ENCODE peak calls at places on chromosomes 16 and 17, in six cellular contexts. A is RWPE1, P is psoas muscle, C is transverse colon, Y is lower lobe of right lung, W is IMR-90. V is an unnamed sample.

GRCh38 chr17:7572588-7573323 is 6.7 kb upstream of the CD68 start:
- DNase-seq in A (peak), P (peak), C (peak), Y (peak), W (peak), V (peak)

GRCh38 chr16:56013962-56014552 is 138.9 kb upstream of the CES5A start:
- DNase-seq in A (peak), P (peak), C (peak), Y (peak), W (peak), V (peak)

GRCh38 chr17:9290226-9290613 is 268.9 kb downstream of the NTN1 start:
- DNase-seq in A (no peak), P (no peak), C (no peak), Y (no peak), W (no peak), V (no peak)

GRCh38 chr17:43611230-43611969 is 50.3 kb downstream of the MEOX1 start:
- DNase-seq in A (no peak), P (no peak), C (no peak), Y (no peak), W (no peak), V (no peak)

GRCh38 chr16:29808219-29808900 is 2.0 kb downstream of the MAZ start:
- DNase-seq in A (no peak), P (peak), C (no peak), Y (no peak), W (no peak), V (peak)

GRCh38 chr16:18958621-18959578 is 24.8 kb upstream of the TMC7 start:
- DNase-seq in A (peak), P (no peak), C (no peak), Y (no peak), W (peak), V (no peak)

GRCh38 chr16:52929478-52929877 is 123.2 kb downstream of the CHD9NB start:
- DNase-seq in A (no peak), P (no peak), C (no peak), Y (no peak), W (no peak), V (no peak)

GRCh38 chr16:89828199-89828869 is at the start of gene SPIRE2:
- DNase-seq in A (peak), P (peak), C (peak), Y (peak), W (peak), V (peak)

GRCh38 chr17:20035501-20035900 is 26.3 kb downstream of the SPECC1 start:
- DNase-seq in A (no peak), P (no peak), C (no peak), Y (no peak), W (no peak), V (no peak)

GRCh38 chr16:71542377-71542776 is 16.2 kb downstream of the CHST4 start:
- DNase-seq in A (peak), P (no peak), C (peak), Y (peak), W (peak), V (no peak)

GRCh38 chr17:82232322-82232785 is 3.5 kb downstream of the SLC16A3 start:
- DNase-seq in A (no peak), P (no peak), C (no peak), Y (no peak), W (no peak), V (no peak)

GRCh38 chr17:73605444-73605843 is 38.8 kb downstream of the SDK2 start:
- DNase-seq in A (no peak), P (no peak), C (no peak), Y (no peak), W (no peak), V (no peak)

GRCh38 chr17:74454197-74455024 is 12.0 kb upstream of the CD300A start:
- DNase-seq in A (no peak), P (peak), C (peak), Y (peak), W (peak), V (peak)

GRCh38 chr17:65485388-65486299 is 75.8 kb downstream of the AXIN2 start:
- DNase-seq in A (no peak), P (no peak), C (no peak), Y (peak), W (no peak), V (peak)

GRCh38 chr17:29566473-29567361 is at the start of gene ABHD15:
- DNase-seq in A (peak), P (peak), C (peak), Y (peak), W (peak), V (peak)

GRCh38 chr16:6517321-6517720 is 815.3 kb upstream of the RBFOX1 start:
- DNase-seq in A (no peak), P (no peak), C (no peak), Y (no peak), W (no peak), V (no peak)

GRCh38 chr17:46943511-46944393 is 20.8 kb downstream of the GOSR2 start:
- DNase-seq in A (no peak), P (no peak), C (no peak), Y (no peak), W (peak), V (peak)

GRCh38 chr17:17988427-17988945 is 15.8 kb downstream of the DRC3 start:
- DNase-seq in A (no peak), P (no peak), C (no peak), Y (no peak), W (no peak), V (no peak)

GRCh38 chr17:35930211-35931065 is at the start of gene RDM1:
- DNase-seq in A (peak), P (peak), C (peak), Y (peak), W (peak), V (no peak)

GRCh38 chr16:30722443-30722842 is 23.5 kb downstream of the SRCAP start:
- DNase-seq in A (no peak), P (no peak), C (no peak), Y (no peak), W (no peak), V (no peak)

GRCh38 chr17:53118948-53119347 is 703.8 kb upstream of the KIF2B start:
- DNase-seq in A (no peak), P (no peak), C (no peak), Y (no peak), W (no peak), V (no peak)

GRCh38 chr17:65783845-65784334 is 222.4 kb upstream of the AXIN2 start:
- DNase-seq in A (peak), P (no peak), C (peak), Y (no peak), W (peak), V (no peak)

GRCh38 chr16:84194470-84195200 is 3.7 kb downstream of the ADAD2 start:
- DNase-seq in A (no peak), P (no peak), C (no peak), Y (no peak), W (no peak), V (no peak)

GRCh38 chr17:77995146-77995852 is 36.8 kb downstream of the TNRC6C start:
- DNase-seq in A (no peak), P (peak), C (no peak), Y (no peak), W (no peak), V (no peak)

GRCh38 chr17:2174471-2175293 is 119.8 kb downstream of the HIC1 start:
- DNase-seq in A (no peak), P (peak), C (peak), Y (peak), W (peak), V (no peak)

GRCh38 chr17:28188841-28189263 is 130.1 kb upstream of the TMEM97 start:
- DNase-seq in A (peak), P (no peak), C (no peak), Y (no peak), W (peak), V (no peak)

GRCh38 chr16:67542464-67542863 is 13.8 kb downstream of the RIPOR1 start:
- DNase-seq in A (peak), P (peak), C (peak), Y (peak), W (peak), V (no peak)

GRCh38 chr17:79203016-79203415 is 128.4 kb downstream of the ENGASE start:
- DNase-seq in A (no peak), P (no peak), C (no peak), Y (no peak), W (no peak), V (no peak)

GRCh38 chr16:51155199-51155607 is 4.1 kb upstream of the SALL1 start:
- DNase-seq in A (no peak), P (no peak), C (no peak), Y (no peak), W (no peak), V (no peak)

GRCh38 chr16:80198265-80198994 is 342.4 kb upstream of the DYNLRB2 start:
- DNase-seq in A (no peak), P (no peak), C (no peak), Y (no peak), W (peak), V (no peak)

GRCh38 chr17:7844292-7845154 is 10.3 kb upstream of the TMEM88 start:
- DNase-seq in A (peak), P (peak), C (peak), Y (peak), W (peak), V (peak)

GRCh38 chr17:2814499-2815341 is 18.5 kb downstream of the RAP1GAP2 start:
- DNase-seq in A (no peak), P (peak), C (peak), Y (peak), W (no peak), V (no peak)

GRCh38 chr17:47694018-47694817 is at the start of gene TBKBP1:
- DNase-seq in A (no peak), P (peak), C (peak), Y (peak), W (peak), V (no peak)

GRCh38 chr17:55420776-55421178 is 858 bp downstream of the MMD start:
- DNase-seq in A (peak), P (peak), C (peak), Y (peak), W (no peak), V (peak)

GRCh38 chr17:55421179-55421934 is at the start of gene MMD:
- DNase-seq in A (peak), P (peak), C (peak), Y (peak), W (no peak), V (no peak)

GRCh38 chr17:55418369-55419268 is 3.0 kb downstream of the MMD start:
- DNase-seq in A (no peak), P (no peak), C (no peak), Y (no peak), W (no peak), V (no peak)

GRCh38 chr17:55417411-55418268 is 4.0 kb downstream of the MMD start:
- DNase-seq in A (no peak), P (no peak), C (no peak), Y (no peak), W (no peak), V (no peak)

DNA sequence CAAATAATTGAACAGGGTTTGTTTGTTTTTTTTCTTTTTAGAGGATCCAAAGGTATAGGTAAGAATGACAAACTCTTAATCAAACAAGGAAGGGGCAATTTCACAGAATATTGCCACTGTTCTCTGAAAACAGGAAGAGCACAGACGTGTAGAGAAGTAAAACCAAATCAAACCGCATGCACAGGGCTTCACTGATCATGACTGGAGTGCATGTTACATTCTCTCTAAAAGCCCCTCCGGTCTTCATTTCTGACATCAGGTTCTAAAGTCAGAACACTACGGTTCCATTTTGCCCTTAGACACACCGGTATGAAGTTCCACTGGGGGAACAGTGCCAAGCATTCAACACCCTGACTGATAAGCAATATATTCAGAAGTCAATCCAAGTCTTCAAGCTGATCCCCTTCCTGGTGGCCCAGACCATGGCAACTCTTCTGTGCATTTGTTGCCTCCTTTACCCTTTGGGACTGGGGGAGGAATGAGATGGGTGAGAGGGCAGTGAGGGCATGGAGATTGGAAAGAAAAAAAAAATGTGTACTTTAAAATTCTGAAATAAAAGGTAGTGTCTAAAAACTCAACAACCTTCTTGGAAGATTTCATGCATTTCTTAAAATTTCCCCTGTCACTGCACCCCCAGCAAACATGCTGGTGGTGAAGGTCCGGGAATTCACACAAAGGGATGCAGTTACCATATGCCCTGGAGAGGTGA is 1.4 kb downstream of the MMD start:
- DNase-seq in A (no peak), P (no peak), C (no peak), Y (no peak), W (no peak), V (no peak)
- H3K27ac ChIP-seq in A (peak), P (peak), C (peak), Y (peak), W (peak), V (peak)

DNA sequence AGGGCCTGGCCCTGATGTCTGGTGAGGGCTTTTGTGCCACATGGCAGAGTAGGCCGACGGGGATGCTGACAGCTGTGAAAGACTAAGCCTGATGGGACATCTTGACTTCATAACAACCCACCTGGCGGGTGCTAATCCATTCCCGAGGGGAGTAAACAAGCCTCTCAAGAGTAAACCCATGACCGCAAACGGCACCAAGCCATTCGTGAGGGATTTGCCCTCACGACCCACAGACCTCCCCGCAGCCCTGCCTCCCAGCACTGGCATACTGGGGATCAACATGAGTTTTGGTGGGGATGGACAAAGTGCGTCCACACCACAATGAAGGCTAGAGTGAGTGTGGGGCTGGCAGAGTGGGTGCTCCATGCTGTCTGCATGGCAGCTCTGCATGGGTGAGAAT is 11.7 kb downstream of the RNF213 start:
- DNase-seq in A (no peak), P (no peak), C (no peak), Y (no peak), W (no peak), V (no peak)
- H3K27ac ChIP-seq in A (peak), P (no peak), C (no peak), Y (no peak), W (no peak), V (no peak)

GRCh38 chr17:68255151-68255550 is 7.3 kb downstream of the AMZ2 start:
- DNase-seq in A (no peak), P (no peak), C (no peak), Y (no peak), W (no peak), V (no peak)

GRCh38 chr17:68248199-68248825 is 469 bp downstream of the AMZ2 start:
- DNase-seq in A (peak), P (no peak), C (peak), Y (no peak), W (peak), V (peak)

GRCh38 chr17:68247445-68248198 is at the start of gene AMZ2:
- DNase-seq in A (peak), P (peak), C (peak), Y (peak), W (peak), V (peak)

GRCh38 chr17:68246271-68247028 is 1.4 kb upstream of the AMZ2 start:
- DNase-seq in A (no peak), P (no peak), C (no peak), Y (no peak), W (no peak), V (no peak)

GRCh38 chr17:68248886-68249872 is 1.3 kb downstream of the AMZ2 start:
- DNase-seq in A (no peak), P (no peak), C (no peak), Y (no peak), W (no peak), V (no peak)
- H3K27ac ChIP-seq in A (no peak), P (peak), C (peak), Y (peak), W (no peak), V (peak)

GRCh38 chr17:57533684-57534305 is 211.3 kb downstream of the CCDC182 start:
- DNase-seq in A (no peak), P (no peak), C (no peak), Y (no peak), W (no peak), V (no peak)
- H3K27ac ChIP-seq in A (no peak), P (no peak), C (no peak), Y (no peak), W (no peak), V (no peak)

GRCh38 chr16:85379041-85380001 is 233.8 kb upstream of the GSE1 start:
- DNase-seq in A (no peak), P (no peak), C (no peak), Y (no peak), W (no peak), V (no peak)
- H3K27ac ChIP-seq in A (peak), P (no peak), C (no peak), Y (peak), W (no peak), V (no peak)

GRCh38 chr16:75074920-75075687 is 41.5 kb downstream of the LDHD start:
- DNase-seq in A (no peak), P (peak), C (peak), Y (no peak), W (no peak), V (no peak)

GRCh38 chr16:75075688-75076268 is 40.8 kb downstream of the LDHD start:
- DNase-seq in A (no peak), P (no peak), C (no peak), Y (no peak), W (no peak), V (no peak)

GRCh38 chr16:75073551-75074414 is 42.8 kb downstream of the LDHD start:
- DNase-seq in A (no peak), P (no peak), C (no peak), Y (no peak), W (no peak), V (no peak)

GRCh38 chr16:75072239-75072947 is 44.2 kb downstream of the LDHD start:
- DNase-seq in A (no peak), P (no peak), C (no peak), Y (no peak), W (no peak), V (no peak)

DNA sequence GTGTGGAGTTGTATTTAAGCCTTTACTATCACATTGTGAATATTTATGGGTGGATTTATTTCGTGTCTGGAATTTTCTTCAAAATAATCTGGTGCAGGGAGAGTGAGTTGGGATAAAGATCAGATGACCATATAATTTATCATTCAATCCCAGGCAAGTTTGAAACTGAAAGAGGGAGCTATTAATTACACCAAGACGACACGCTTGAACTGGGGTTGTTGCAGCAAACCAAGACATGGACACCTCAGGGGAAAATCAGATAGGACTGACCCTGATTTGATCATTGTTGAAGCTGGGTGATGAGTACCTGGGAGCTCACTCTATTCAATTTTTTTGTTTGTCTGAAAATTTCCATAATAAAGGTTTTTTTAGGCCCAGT is 42.2 kb downstream of the LDHD start:
- DNase-seq in A (no peak), P (no peak), C (no peak), Y (no peak), W (no peak), V (no peak)
- H3K27ac ChIP-seq in A (no peak), P (peak), C (peak), Y (no peak), W (no peak), V (no peak)

DNA sequence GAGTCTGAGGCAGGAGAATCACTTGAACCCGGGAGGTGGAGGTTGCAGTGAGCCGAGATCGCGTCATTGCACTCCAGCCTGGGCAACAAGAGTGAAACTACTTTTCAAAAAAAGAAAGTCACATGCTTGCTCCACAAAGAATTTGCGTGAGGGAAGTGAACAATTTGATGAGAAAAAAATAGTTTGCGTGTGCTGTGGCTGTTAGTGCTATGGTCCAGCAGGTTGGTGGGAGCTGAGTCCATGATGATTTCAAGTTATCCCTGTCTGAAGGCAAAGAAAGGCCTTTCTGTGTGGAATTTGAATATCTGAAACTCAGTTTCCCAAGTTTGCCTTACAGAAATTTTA is 21.0 kb downstream of the PRCD start:
- DNase-seq in A (no peak), P (no peak), C (no peak), Y (no peak), W (no peak), V (no peak)
- H3K27ac ChIP-seq in A (peak), P (peak), C (peak), Y (peak), W (peak), V (no peak)

GRCh38 chr17:50347894-50348291 is 2.0 kb downstream of the XYLT2 start:
- DNase-seq in A (no peak), P (no peak), C (no peak), Y (no peak), W (no peak), V (no peak)

GRCh38 chr17:50347087-50347893 is 1.4 kb downstream of the XYLT2 start:
- DNase-seq in A (no peak), P (no peak), C (no peak), Y (no peak), W (peak), V (no peak)

GRCh38 chr17:50345443-50346312 is at the start of gene XYLT2:
- DNase-seq in A (peak), P (peak), C (peak), Y (peak), W (peak), V (peak)

GRCh38 chr17:50344712-50345380 is 1.1 kb upstream of the XYLT2 start:
- DNase-seq in A (no peak), P (no peak), C (no peak), Y (no peak), W (no peak), V (no peak)

GRCh38 chr17:50346313-50347086 is 574 bp downstream of the XYLT2 start:
- DNase-seq in A (peak), P (peak), C (peak), Y (peak), W (no peak), V (no peak)
- H3K27ac ChIP-seq in A (peak), P (no peak), C (peak), Y (peak), W (peak), V (no peak)

V was measured in substantia nigra.